ENCODE peak calls at places on chromosomes 6 and 20, in eight cellular contexts. R is IMR-90, K is left ventricle myocardium inferior, C is mucosa of descending colon, T is B cell, O is lower leg skin, X is AG04450, H is fibroblast of pulmonary artery. Z is an unnamed sample.

GRCh38 chr20:32294071-32294470 is 16.6 kb downstream of the KIF3B start:
- DNase-seq in R (no peak), K (no peak), C (no peak), T (no peak), O (no peak), X (no peak), H (no peak), Z (no peak)

GRCh38 chr6:112330071-112330876 is 16.9 kb upstream of the RFPL4B start:
- DNase-seq in R (peak), K (no peak), C (no peak), T (no peak), O (no peak), X (no peak), H (peak), Z (no peak)

GRCh38 chr20:17650301-17650761 is 31.7 kb downstream of the RRBP1 start:
- DNase-seq in R (no peak), K (no peak), C (peak), T (no peak), O (no peak), X (no peak), H (no peak), Z (no peak)

GRCh38 chr20:11207749-11208502 is 534.1 kb upstream of the JAG1 start:
- DNase-seq in R (peak), K (no peak), C (no peak), T (no peak), O (no peak), X (no peak), H (peak), Z (no peak)

GRCh38 chr6:52537001-52537753 is 39.7 kb downstream of the TRAM2 start:
- DNase-seq in R (peak), K (no peak), C (no peak), T (no peak), O (no peak), X (no peak), H (no peak), Z (no peak)

GRCh38 chr20:59403261-59403961 is 103.0 kb downstream of the EDN3 start:
- DNase-seq in R (no peak), K (peak), C (peak), T (peak), O (peak), X (no peak), H (peak), Z (peak)

GRCh38 chr6:37585523-37585905 is 85.8 kb upstream of the CCDC167 start:
- DNase-seq in R (peak), K (no peak), C (no peak), T (no peak), O (no peak), X (no peak), H (no peak), Z (no peak)

GRCh38 chr6:26553739-26554668 is 15.8 kb downstream of the HMGN4 start:
- DNase-seq in R (peak), K (peak), C (peak), T (peak), O (peak), X (peak), H (peak), Z (peak)

GRCh38 chr6:100924574-100924973 is 43.4 kb upstream of the ASCC3 start:
- DNase-seq in R (no peak), K (no peak), C (no peak), T (no peak), O (no peak), X (no peak), H (no peak), Z (no peak)

GRCh38 chr6:111573118-111573883 is 32.4 kb downstream of the TRAF3IP2 start:
- DNase-seq in R (peak), K (no peak), C (no peak), T (no peak), O (no peak), X (no peak), H (peak), Z (no peak)

GRCh38 chr20:4697189-4697873 is 24.4 kb upstream of the PRND start:
- DNase-seq in R (no peak), K (no peak), C (no peak), T (no peak), O (no peak), X (no peak), H (no peak), Z (no peak)

GRCh38 chr6:27830212-27830664 is 82.0 kb downstream of the OR2B2 start:
- DNase-seq in R (no peak), K (no peak), C (no peak), T (no peak), O (no peak), X (no peak), H (no peak), Z (no peak)

GRCh38 chr6:73968358-73968757 is 272.4 kb downstream of the CD109 start:
- DNase-seq in R (peak), K (no peak), C (no peak), T (no peak), O (no peak), X (no peak), H (no peak), Z (no peak)

GRCh38 chr6:28490191-28490890 is 25.3 kb downstream of the GPX6 start:
- DNase-seq in R (peak), K (no peak), C (no peak), T (peak), O (no peak), X (no peak), H (no peak), Z (no peak)

GRCh38 chr6:170553686-170554085 is 483 bp upstream of the TBP start:
- DNase-seq in R (peak), K (no peak), C (no peak), T (no peak), O (no peak), X (no peak), H (peak), Z (no peak)

GRCh38 chr20:62238569-62239277 is 402 bp downstream of the OSBPL2 start:
- DNase-seq in R (no peak), K (no peak), C (peak), T (no peak), O (no peak), X (no peak), H (no peak), Z (no peak)

GRCh38 chr20:21394120-21394519 is 3.2 kb downstream of the NKX2-4 start:
- DNase-seq in R (no peak), K (no peak), C (no peak), T (no peak), O (no peak), X (no peak), H (no peak), Z (no peak)

GRCh38 chr6:151349651-151350270 is 41.6 kb downstream of the ZBTB2 start:
- DNase-seq in R (no peak), K (no peak), C (no peak), T (no peak), O (peak), X (no peak), H (no peak), Z (no peak)

GRCh38 chr6:18101873-18102272 is 20.6 kb downstream of the NHLRC1 start:
- DNase-seq in R (no peak), K (no peak), C (no peak), T (no peak), O (no peak), X (no peak), H (no peak), Z (no peak)

GRCh38 chr6:106518748-106519147 is 110.5 kb downstream of the RTN4IP1 start:
- DNase-seq in R (no peak), K (no peak), C (no peak), T (no peak), O (no peak), X (no peak), H (no peak), Z (no peak)

GRCh38 chr6:166786704-166787293 is 159.7 kb upstream of the RPS6KA2 start:
- DNase-seq in R (peak), K (no peak), C (no peak), T (peak), O (no peak), X (peak), H (peak), Z (no peak)

GRCh38 chr6:155980014-155980413 is 524.4 kb upstream of the NOX3 start:
- DNase-seq in R (no peak), K (no peak), C (no peak), T (no peak), O (no peak), X (no peak), H (no peak), Z (no peak)

GRCh38 chr6:43621836-43622180 is 7.3 kb downstream of the GTPBP2 start:
- DNase-seq in R (no peak), K (no peak), C (no peak), T (no peak), O (peak), X (no peak), H (no peak), Z (no peak)

GRCh38 chr6:43407296-43407695 is 20.0 kb upstream of the ABCC10 start:
- DNase-seq in R (no peak), K (no peak), C (no peak), T (no peak), O (no peak), X (no peak), H (no peak), Z (no peak)

GRCh38 chr6:92777146-92777740 is 642.1 kb downstream of the EPHA7 start:
- DNase-seq in R (peak), K (no peak), C (no peak), T (no peak), O (no peak), X (no peak), H (peak), Z (no peak)

GRCh38 chr20:4373454-4373853 is 348.3 kb upstream of the PRND start:
- DNase-seq in R (no peak), K (no peak), C (no peak), T (no peak), O (no peak), X (no peak), H (no peak), Z (no peak)

GRCh38 chr6:32196682-32197616 is 4.5 kb upstream of the GPSM3 start:
- DNase-seq in R (peak), K (peak), C (peak), T (peak), O (peak), X (no peak), H (peak), Z (no peak)

GRCh38 chr6:16045238-16045637 is 83.6 kb upstream of the MYLIP start:
- DNase-seq in R (no peak), K (no peak), C (no peak), T (no peak), O (no peak), X (no peak), H (no peak), Z (no peak)

GRCh38 chr6:21710908-21711627 is 117.5 kb downstream of the SOX4 start:
- DNase-seq in R (no peak), K (no peak), C (no peak), T (no peak), O (no peak), X (no peak), H (no peak), Z (peak)

GRCh38 chr20:38139156-38139912 is 25.7 kb downstream of the TGM2 start:
- DNase-seq in R (no peak), K (no peak), C (peak), T (no peak), O (peak), X (no peak), H (no peak), Z (no peak)
- TF ChIP-seq CTCF in R (no peak), K (no peak), C (no peak), T (no peak), O (no peak), X (no peak), H (no peak), Z (no peak)

GRCh38 chr6:131730264-131730663 is 19.4 kb upstream of the CTAGE9 start:
- DNase-seq in R (no peak), K (no peak), C (no peak), T (no peak), O (no peak), X (no peak), H (no peak), Z (no peak)

GRCh38 chr6:131731224-131731623 is 20.4 kb upstream of the CTAGE9 start:
- DNase-seq in R (peak), K (no peak), C (no peak), T (no peak), O (no peak), X (no peak), H (no peak), Z (no peak)

GRCh38 chr6:131740161-131740560 is 29.3 kb upstream of the CTAGE9 start:
- DNase-seq in R (peak), K (no peak), C (no peak), T (no peak), O (no peak), X (no peak), H (no peak), Z (no peak)

GRCh38 chr6:131733376-131734016 is 22.7 kb upstream of the CTAGE9 start:
- DNase-seq in R (peak), K (no peak), C (no peak), T (no peak), O (no peak), X (no peak), H (peak), Z (no peak)

DNA sequence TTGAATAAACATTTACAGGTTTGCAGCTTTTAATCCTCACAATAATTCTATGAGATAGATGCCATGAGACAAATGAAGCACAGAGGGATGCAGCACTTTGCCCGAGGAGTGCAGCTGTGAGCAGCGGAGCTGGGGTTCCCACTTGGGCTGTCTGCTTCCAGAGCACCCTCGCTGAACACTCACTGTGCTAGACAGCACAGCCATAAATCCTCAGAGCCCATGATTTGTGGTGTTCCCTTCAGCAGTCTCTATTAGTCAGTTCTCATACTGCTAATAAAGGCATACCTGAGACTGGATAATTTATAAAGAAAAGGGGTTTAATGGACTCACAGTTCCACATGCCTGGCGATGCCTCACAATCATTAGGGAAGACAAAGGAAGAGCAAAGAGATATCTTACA is 25.2 kb upstream of the CTAGE9 start:
- DNase-seq in R (no peak), K (no peak), C (no peak), T (no peak), O (no peak), X (no peak), H (no peak), Z (no peak)
- TF ChIP-seq CTCF in R (no peak), K (no peak), C (no peak), T (no peak), O (no peak), X (no peak), H (no peak), Z (no peak)

DNA sequence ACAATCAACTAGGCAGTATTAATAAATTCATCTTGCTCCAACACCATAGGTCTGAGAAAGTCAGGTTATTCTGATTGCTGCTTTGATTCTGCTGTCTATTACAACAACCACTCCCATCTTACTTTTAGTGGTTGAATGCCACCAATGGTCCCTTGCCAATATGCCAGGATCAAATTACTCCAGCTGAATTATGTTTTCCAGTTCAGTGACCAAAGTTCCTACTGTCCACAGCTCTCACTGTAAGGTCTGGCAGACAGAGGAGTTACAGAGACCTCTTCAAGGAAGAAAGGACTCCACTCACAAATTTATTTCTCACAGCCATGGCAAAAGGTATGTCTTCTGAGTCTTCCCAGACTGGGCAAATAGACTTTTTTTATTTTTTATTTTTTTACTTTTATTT is 557.0 kb downstream of the HAO1 start:
- DNase-seq in R (no peak), K (no peak), C (no peak), T (no peak), O (no peak), X (no peak), H (no peak), Z (no peak)
- TF ChIP-seq CTCF in R (no peak), K (no peak), C (no peak), T (no peak), O (no peak), X (no peak), H (no peak), Z (no peak)

DNA sequence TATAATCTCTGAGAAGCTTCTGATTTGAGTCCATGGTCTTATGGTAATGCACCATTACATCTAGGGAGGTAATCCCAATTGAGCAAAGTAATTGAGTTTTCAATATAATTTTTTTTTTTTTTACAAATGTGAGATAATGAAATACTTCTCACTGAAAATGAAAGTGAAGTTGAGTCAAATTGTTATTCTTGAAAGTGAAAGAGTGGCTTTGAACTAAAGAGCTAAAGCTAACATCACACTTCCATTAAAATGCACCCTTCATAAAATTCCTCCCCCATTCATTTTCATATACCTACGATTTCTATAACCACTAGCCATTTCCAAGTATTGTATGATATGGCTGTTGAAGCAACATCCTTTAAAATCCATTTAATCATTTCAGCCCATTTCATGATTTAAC is 149.1 kb upstream of the IMPG1 start:
- DNase-seq in R (no peak), K (no peak), C (no peak), T (no peak), O (no peak), X (no peak), H (no peak), Z (no peak)
- TF ChIP-seq CTCF in R (no peak), K (no peak), C (no peak), T (no peak), O (no peak), X (no peak), H (no peak), Z (no peak)

DNA sequence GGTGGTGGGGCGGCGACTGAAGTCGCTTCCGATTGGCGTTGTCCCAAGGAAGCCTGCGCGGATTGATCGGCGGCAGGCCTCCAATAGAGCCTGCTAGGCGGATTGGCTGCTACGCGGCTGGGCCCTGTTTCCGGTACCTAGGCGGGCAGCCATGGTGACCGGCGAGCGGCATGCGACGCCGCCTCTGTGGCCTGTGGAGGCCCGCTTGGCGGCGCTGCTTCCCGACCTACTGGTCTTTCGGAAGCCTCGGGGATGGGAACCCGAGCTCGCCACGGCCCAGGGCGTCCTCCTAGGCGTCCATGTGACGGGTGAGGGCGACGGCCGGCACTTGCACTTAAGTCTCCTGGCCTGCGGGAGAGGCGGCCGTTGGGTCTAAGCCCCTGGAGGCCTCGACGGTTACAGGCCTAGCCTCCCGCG is 28.1 kb downstream of the NFYA start:
- DNase-seq in R (no peak), K (peak), C (peak), T (peak), O (no peak), X (no peak), H (no peak), Z (no peak)
- TF ChIP-seq CTCF in R (no peak), K (no peak), C (no peak), T (no peak), O (no peak), X (no peak), H (no peak), Z (no peak)

Z was measured in neural crest cell.